ENCODE peak calls at places on chromosome 17, in eight cellular contexts. P, R, F, Z, B, T, J and O are unnamed samples.
A peak's percentile ranks its signal among the peaks of the same experiment; 100 is the strongest.

GRCh38 chr17:61487668-61488595 is 35.7 kb downstream of the TBX4 start:
- DNase-seq in P (no peak), R (no peak), F (no peak), Z (no peak), B (no peak), T (no peak), J (no peak), O (no peak)

GRCh38 chr17:2655526-2655925 is 56.0 kb downstream of the CLUH start:
- DNase-seq in P (no peak), R (no peak), F (peak; percentile 2), Z (no peak), B (no peak), T (no peak), J (no peak), O (no peak)

GRCh38 chr17:1554751-1555617 is 7.6 kb downstream of the PITPNA start:
- DNase-seq in P (no peak), R (no peak), F (no peak), Z (no peak), B (no peak), T (no peak), J (no peak), O (no peak)

GRCh38 chr17:49217651-49218413 is 7.3 kb downstream of the ABI3 start:
- DNase-seq in P (no peak), R (no peak), F (peak; percentile 88), Z (no peak), B (no peak), T (peak; percentile 64), J (peak; percentile 80), O (no peak)

GRCh38 chr17:11869680-11870394 is 127.4 kb downstream of the ZNF18 start:
- DNase-seq in P (no peak), R (no peak), F (no peak), Z (no peak), B (no peak), T (no peak), J (no peak), O (no peak)

GRCh38 chr17:77489898-77490265 is 349.1 kb downstream of the SEC14L1 start:
- DNase-seq in P (no peak), R (no peak), F (no peak), Z (no peak), B (peak; percentile 60), T (no peak), J (no peak), O (no peak)

GRCh38 chr17:70739046-70739445 is 569.7 kb downstream of the KCNJ2 start:
- DNase-seq in P (no peak), R (no peak), F (no peak), Z (no peak), B (no peak), T (no peak), J (no peak), O (no peak)

GRCh38 chr17:75371981-75372380 is 33.5 kb downstream of the GRB2 start:
- DNase-seq in P (no peak), R (no peak), F (no peak), Z (no peak), B (no peak), T (no peak), J (no peak), O (no peak)

GRCh38 chr17:1714980-1715802 is 5.0 kb upstream of the TLCD2 start:
- DNase-seq in P (peak; percentile 49), R (no peak), F (no peak), Z (peak; percentile 92), B (peak; percentile 99), T (peak; percentile 66), J (peak; percentile 53), O (no peak)

GRCh38 chr17:2853111-2853721 is 57.0 kb downstream of the RAP1GAP2 start:
- DNase-seq in P (peak; percentile 33), R (no peak), F (peak; percentile 38), Z (peak; percentile 15), B (no peak), T (peak; percentile 26), J (peak; percentile 33), O (no peak)

GRCh38 chr17:39740357-39741111 is 2.8 kb downstream of the GRB7 start:
- DNase-seq in P (no peak), R (no peak), F (no peak), Z (peak; percentile 92), B (no peak), T (no peak), J (no peak), O (no peak)

GRCh38 chr17:74437702-74438101 is 5.8 kb downstream of the GPRC5C start:
- DNase-seq in P (no peak), R (no peak), F (no peak), Z (no peak), B (no peak), T (no peak), J (no peak), O (no peak)